ENCODE peak calls at places on chromosome 10, in six cellular contexts. One of them, this sample, is unnamed.
A peak's percentile ranks its signal among the peaks of the same experiment; 100 is the strongest.

GRCh38 chr10:70666960-70667798 is 5.1 kb upstream of the ADAMTS14 start:
- DNase-seq in body of pancreas: no peak
- DNase-seq in CD4-positive, alpha-beta T cell: no peak
- DNase-seq in IMR-90: no peak
- DNase-seq in esophagus squamous epithelium: no peak
- DNase-seq in HCT116: no peak
- DNase-seq in this sample: no peak

GRCh38 chr10:99532687-99533495 is at the start of gene NKX2-3:
- DNase-seq in body of pancreas: peak; percentile 51
- DNase-seq in CD4-positive, alpha-beta T cell: no peak
- DNase-seq in IMR-90: peak; percentile 46
- DNase-seq in esophagus squamous epithelium: no peak
- DNase-seq in HCT116: no peak
- DNase-seq in this sample: peak; percentile 78

GRCh38 chr10:97090644-97091043 is 95.1 kb downstream of the SLIT1 start:
- DNase-seq in IMR-90: no peak
- DNase-seq in CD4-positive, alpha-beta T cell: no peak
- DNase-seq in body of pancreas: no peak
- DNase-seq in esophagus squamous epithelium: no peak
- DNase-seq in HCT116: no peak
- DNase-seq in this sample: no peak

GRCh38 chr10:127577376-127577775 is 28.3 kb downstream of the NPS start:
- DNase-seq in CD4-positive, alpha-beta T cell: no peak
- DNase-seq in HCT116: no peak
- DNase-seq in IMR-90: peak; percentile 25
- DNase-seq in esophagus squamous epithelium: no peak
- DNase-seq in body of pancreas: no peak
- DNase-seq in this sample: no peak

GRCh38 chr10:58201704-58202103 is 66.0 kb downstream of the IPMK start:
- DNase-seq in esophagus squamous epithelium: no peak
- DNase-seq in CD4-positive, alpha-beta T cell: no peak
- DNase-seq in HCT116: no peak
- DNase-seq in IMR-90: no peak
- DNase-seq in body of pancreas: no peak
- DNase-seq in this sample: no peak

GRCh38 chr10:97648557-97649404 is 8.3 kb downstream of the PI4K2A start:
- DNase-seq in body of pancreas: no peak
- DNase-seq in CD4-positive, alpha-beta T cell: no peak
- DNase-seq in IMR-90: peak; percentile 96
- DNase-seq in esophagus squamous epithelium: no peak
- DNase-seq in HCT116: peak; percentile 69
- DNase-seq in this sample: peak; percentile 60

GRCh38 chr10:122206471-122207065 is 64.5 kb upstream of the BTBD16 start:
- DNase-seq in CD4-positive, alpha-beta T cell: no peak
- DNase-seq in HCT116: no peak
- DNase-seq in esophagus squamous epithelium: no peak
- DNase-seq in IMR-90: peak; percentile 26
- DNase-seq in body of pancreas: no peak
- DNase-seq in this sample: no peak

GRCh38 chr10:127198721-127199120 is 2.3 kb upstream of the INSYN2A start:
- DNase-seq in CD4-positive, alpha-beta T cell: no peak
- DNase-seq in HCT116: no peak
- DNase-seq in IMR-90: no peak
- DNase-seq in esophagus squamous epithelium: no peak
- DNase-seq in body of pancreas: no peak
- DNase-seq in this sample: no peak

GRCh38 chr10:132293416-132294195 is 14.1 kb downstream of the STK32C start:
- DNase-seq in HCT116: no peak
- DNase-seq in body of pancreas: no peak
- DNase-seq in IMR-90: no peak
- DNase-seq in CD4-positive, alpha-beta T cell: no peak
- DNase-seq in esophagus squamous epithelium: no peak
- DNase-seq in this sample: no peak

GRCh38 chr10:57830877-57831535 is 436.7 kb downstream of the IPMK start:
- DNase-seq in IMR-90: no peak
- DNase-seq in HCT116: no peak
- DNase-seq in body of pancreas: no peak
- DNase-seq in esophagus squamous epithelium: no peak
- DNase-seq in CD4-positive, alpha-beta T cell: no peak
- DNase-seq in this sample: no peak

GRCh38 chr10:100829933-100830727 is 82.6 kb upstream of the SLF2 start:
- DNase-seq in HCT116: no peak
- DNase-seq in esophagus squamous epithelium: no peak
- DNase-seq in IMR-90: no peak
- DNase-seq in body of pancreas: no peak
- DNase-seq in CD4-positive, alpha-beta T cell: no peak
- DNase-seq in this sample: no peak

GRCh38 chr10:69644658-69645295 is 14.7 kb downstream of the FAM241B start:
- DNase-seq in body of pancreas: peak; percentile 75
- DNase-seq in HCT116: peak; percentile 35
- DNase-seq in esophagus squamous epithelium: no peak
- DNase-seq in IMR-90: peak; percentile 41
- DNase-seq in CD4-positive, alpha-beta T cell: no peak
- DNase-seq in this sample: peak; percentile 68

GRCh38 chr10:67770537-67770936 is 67.5 kb downstream of the DNAJC12 start:
- DNase-seq in HCT116: no peak
- DNase-seq in CD4-positive, alpha-beta T cell: no peak
- DNase-seq in IMR-90: no peak
- DNase-seq in body of pancreas: no peak
- DNase-seq in esophagus squamous epithelium: no peak
- DNase-seq in this sample: no peak

GRCh38 chr10:24383681-24384106 is 174.8 kb downstream of the KIAA1217 start:
- DNase-seq in HCT116: peak; percentile 81
- DNase-seq in IMR-90: peak; percentile 98
- DNase-seq in esophagus squamous epithelium: peak; percentile 24
- DNase-seq in body of pancreas: peak; percentile 94
- DNase-seq in CD4-positive, alpha-beta T cell: no peak
- DNase-seq in this sample: peak; percentile 69

GRCh38 chr10:2914741-2915140 is 152.6 kb upstream of the PFKP start:
- DNase-seq in body of pancreas: no peak
- DNase-seq in IMR-90: no peak
- DNase-seq in esophagus squamous epithelium: no peak
- DNase-seq in CD4-positive, alpha-beta T cell: no peak
- DNase-seq in HCT116: no peak
- DNase-seq in this sample: no peak

GRCh38 chr10:118965636-118966035 is 63.9 kb upstream of the NANOS1 start:
- DNase-seq in esophagus squamous epithelium: no peak
- DNase-seq in body of pancreas: no peak
- DNase-seq in HCT116: no peak
- DNase-seq in CD4-positive, alpha-beta T cell: no peak
- DNase-seq in IMR-90: no peak
- DNase-seq in this sample: no peak

GRCh38 chr10:43077421-43078171 is 727 bp downstream of the RET start:
- DNase-seq in body of pancreas: no peak
- DNase-seq in CD4-positive, alpha-beta T cell: no peak
- DNase-seq in esophagus squamous epithelium: no peak
- DNase-seq in IMR-90: no peak
- DNase-seq in HCT116: no peak
- DNase-seq in this sample: no peak

GRCh38 chr10:14062528-14063260 is 268.0 kb downstream of the FRMD4A start:
- DNase-seq in IMR-90: peak; percentile 54
- DNase-seq in CD4-positive, alpha-beta T cell: no peak
- DNase-seq in esophagus squamous epithelium: no peak
- DNase-seq in HCT116: no peak
- DNase-seq in body of pancreas: no peak
- DNase-seq in this sample: no peak

GRCh38 chr10:100858258-100858657 is 54.5 kb upstream of the SLF2 start:
- DNase-seq in body of pancreas: no peak
- DNase-seq in esophagus squamous epithelium: no peak
- DNase-seq in CD4-positive, alpha-beta T cell: no peak
- DNase-seq in IMR-90: no peak
- DNase-seq in HCT116: no peak
- DNase-seq in this sample: no peak

GRCh38 chr10:42951486-42952251 is 125.2 kb upstream of the RET start:
- DNase-seq in HCT116: no peak
- DNase-seq in body of pancreas: peak; percentile 50
- DNase-seq in esophagus squamous epithelium: no peak
- DNase-seq in IMR-90: no peak
- DNase-seq in CD4-positive, alpha-beta T cell: no peak
- DNase-seq in this sample: no peak

GRCh38 chr10:11581213-11581612 is 30.2 kb downstream of the USP6NL start:
- DNase-seq in CD4-positive, alpha-beta T cell: no peak
- DNase-seq in esophagus squamous epithelium: no peak
- DNase-seq in HCT116: no peak
- DNase-seq in IMR-90: peak; percentile 19
- DNase-seq in body of pancreas: no peak
- DNase-seq in this sample: no peak

GRCh38 chr10:101639141-101639900 is 51.2 kb downstream of the DPCD start:
- DNase-seq in CD4-positive, alpha-beta T cell: no peak
- DNase-seq in IMR-90: no peak
- DNase-seq in HCT116: no peak
- DNase-seq in body of pancreas: no peak
- DNase-seq in esophagus squamous epithelium: no peak
- DNase-seq in this sample: no peak

GRCh38 chr10:17950726-17951125 is 992 bp upstream of the SLC39A12 start:
- DNase-seq in IMR-90: no peak
- DNase-seq in CD4-positive, alpha-beta T cell: no peak
- DNase-seq in body of pancreas: no peak
- DNase-seq in HCT116: no peak
- DNase-seq in esophagus squamous epithelium: no peak
- DNase-seq in this sample: no peak

GRCh38 chr10:11106621-11107374 is 89.1 kb downstream of the CELF2 start:
- DNase-seq in IMR-90: no peak
- DNase-seq in CD4-positive, alpha-beta T cell: no peak
- DNase-seq in body of pancreas: no peak
- DNase-seq in esophagus squamous epithelium: no peak
- DNase-seq in HCT116: no peak
- DNase-seq in this sample: no peak

GRCh38 chr10:58089739-58090138 is 178.0 kb downstream of the IPMK start:
- DNase-seq in esophagus squamous epithelium: no peak
- DNase-seq in IMR-90: no peak
- DNase-seq in HCT116: no peak
- DNase-seq in body of pancreas: no peak
- DNase-seq in CD4-positive, alpha-beta T cell: no peak
- DNase-seq in this sample: no peak

GRCh38 chr10:74081192-74081803 is 69.3 kb downstream of the AP3M1 start:
- DNase-seq in body of pancreas: peak; percentile 35
- DNase-seq in HCT116: peak; percentile 43
- DNase-seq in CD4-positive, alpha-beta T cell: peak; percentile 13
- DNase-seq in IMR-90: peak; percentile 57
- DNase-seq in esophagus squamous epithelium: no peak
- DNase-seq in this sample: peak; percentile 56

GRCh38 chr10:78596556-78596955 is 472.2 kb upstream of the ZMIZ1 start:
- DNase-seq in esophagus squamous epithelium: no peak
- DNase-seq in CD4-positive, alpha-beta T cell: no peak
- DNase-seq in body of pancreas: no peak
- DNase-seq in HCT116: no peak
- DNase-seq in IMR-90: no peak
- DNase-seq in this sample: no peak

GRCh38 chr10:78600740-78601139 is 468.0 kb upstream of the ZMIZ1 start:
- DNase-seq in HCT116: no peak
- DNase-seq in body of pancreas: no peak
- DNase-seq in esophagus squamous epithelium: no peak
- DNase-seq in IMR-90: peak; percentile 36
- DNase-seq in CD4-positive, alpha-beta T cell: no peak
- DNase-seq in this sample: no peak

GRCh38 chr10:78600121-78600665 is 468.6 kb upstream of the ZMIZ1 start:
- DNase-seq in HCT116: no peak
- DNase-seq in body of pancreas: no peak
- DNase-seq in IMR-90: no peak
- DNase-seq in CD4-positive, alpha-beta T cell: no peak
- DNase-seq in esophagus squamous epithelium: no peak
- DNase-seq in this sample: no peak

GRCh38 chr10:78597791-78598555 is 470.8 kb upstream of the ZMIZ1 start:
- DNase-seq in CD4-positive, alpha-beta T cell: no peak
- DNase-seq in IMR-90: no peak
- DNase-seq in body of pancreas: no peak
- DNase-seq in HCT116: no peak
- DNase-seq in esophagus squamous epithelium: no peak
- DNase-seq in this sample: no peak

DNA sequence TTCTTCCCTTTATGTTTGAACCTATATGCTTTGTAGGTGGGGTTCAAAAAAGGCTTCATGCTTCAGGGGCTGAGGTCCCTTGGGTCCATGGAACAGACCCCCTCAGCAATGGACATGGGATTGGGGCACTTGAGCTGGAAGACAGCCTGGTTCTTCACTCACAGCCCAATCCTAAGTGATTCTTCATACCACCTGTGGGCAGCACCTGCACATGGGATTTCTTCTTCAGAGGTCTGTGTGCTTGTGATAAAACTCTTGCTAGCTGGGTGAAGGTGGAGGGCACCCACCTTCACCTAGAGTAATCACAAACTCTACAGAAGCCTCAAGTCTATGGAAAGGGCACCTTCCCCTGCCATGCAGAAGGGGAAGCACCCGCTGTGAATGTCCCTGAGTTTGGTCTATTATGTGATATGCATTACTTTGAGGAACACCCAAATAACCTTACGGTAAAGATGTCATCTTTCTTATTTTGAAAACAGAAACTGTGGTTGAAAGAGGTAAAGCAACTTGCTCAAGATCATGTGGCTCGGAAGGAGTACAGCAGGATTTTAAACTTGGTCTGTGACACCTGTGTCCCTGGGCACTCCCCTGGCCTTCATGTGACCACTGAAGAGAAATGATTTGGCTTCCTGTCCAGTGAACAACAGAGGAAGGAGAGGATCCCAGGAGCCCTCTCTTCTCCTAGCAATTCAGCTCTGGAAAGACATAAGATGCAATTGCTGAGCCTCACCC is 469.5 kb upstream of the ZMIZ1 start:
- DNase-seq in body of pancreas: no peak
- DNase-seq in CD4-positive, alpha-beta T cell: no peak
- DNase-seq in esophagus squamous epithelium: no peak
- DNase-seq in IMR-90: no peak
- DNase-seq in HCT116: no peak
- DNase-seq in this sample: no peak
- TF ChIP-seq CTCF in body of pancreas: no peak
- TF ChIP-seq CTCF in CD4-positive, alpha-beta T cell: no peak
- TF ChIP-seq CTCF in esophagus squamous epithelium: no peak
- TF ChIP-seq CTCF in IMR-90: no peak
- TF ChIP-seq CTCF in HCT116: no peak
- TF ChIP-seq CTCF in this sample: no peak

GRCh38 chr10:16656886-16657285 is 135.2 kb upstream of the C1QL3 start:
- DNase-seq in CD4-positive, alpha-beta T cell: no peak
- DNase-seq in HCT116: no peak
- DNase-seq in body of pancreas: no peak
- DNase-seq in IMR-90: no peak
- DNase-seq in esophagus squamous epithelium: no peak
- DNase-seq in this sample: no peak
- TF ChIP-seq CTCF in CD4-positive, alpha-beta T cell: no peak
- TF ChIP-seq CTCF in HCT116: no peak
- TF ChIP-seq CTCF in body of pancreas: no peak
- TF ChIP-seq CTCF in IMR-90: no peak
- TF ChIP-seq CTCF in esophagus squamous epithelium: no peak
- TF ChIP-seq CTCF in this sample: no peak

GRCh38 chr10:110498982-110499795 is 1.5 kb downstream of the DUSP5 start:
- DNase-seq in IMR-90: peak; percentile 74
- DNase-seq in esophagus squamous epithelium: no peak
- DNase-seq in HCT116: no peak
- DNase-seq in body of pancreas: no peak
- DNase-seq in CD4-positive, alpha-beta T cell: peak; percentile 18
- DNase-seq in this sample: peak; percentile 68
- TF ChIP-seq CTCF in IMR-90: peak; percentile 43
- TF ChIP-seq CTCF in esophagus squamous epithelium: no peak
- TF ChIP-seq CTCF in HCT116: peak; percentile 48
- TF ChIP-seq CTCF in body of pancreas: no peak
- TF ChIP-seq CTCF in CD4-positive, alpha-beta T cell: no peak
- TF ChIP-seq CTCF in this sample: no peak

GRCh38 chr10:90149563-90149962 is 448.2 kb downstream of the KIF20B start:
- DNase-seq in HCT116: no peak
- DNase-seq in body of pancreas: no peak
- DNase-seq in CD4-positive, alpha-beta T cell: no peak
- DNase-seq in esophagus squamous epithelium: no peak
- DNase-seq in IMR-90: no peak
- DNase-seq in this sample: no peak

GRCh38 chr10:90148121-90148855 is 446.9 kb downstream of the KIF20B start:
- DNase-seq in IMR-90: peak; percentile 22
- DNase-seq in CD4-positive, alpha-beta T cell: no peak
- DNase-seq in body of pancreas: no peak
- DNase-seq in esophagus squamous epithelium: no peak
- DNase-seq in HCT116: peak; percentile 71
- DNase-seq in this sample: no peak
- TF ChIP-seq CTCF in IMR-90: peak; percentile 47
- TF ChIP-seq CTCF in CD4-positive, alpha-beta T cell: no peak
- TF ChIP-seq CTCF in body of pancreas: no peak
- TF ChIP-seq CTCF in esophagus squamous epithelium: no peak
- TF ChIP-seq CTCF in HCT116: peak; percentile 75
- TF ChIP-seq CTCF in this sample: peak; percentile 26